ENCODE peak calls at places on chromosome 10, in six cellular contexts. S, L, U, E, B and P are unnamed samples.

GRCh38 chr10:34758447-34758996 is 56.6 kb downstream of the PARD3 start:
- DNase-seq in S (no peak), L (no peak), U (peak; percentile 17), B (peak; percentile 90), E (no peak), P (no peak)

GRCh38 chr10:119320981-119321380 is 113.6 kb downstream of the GRK5 start:
- DNase-seq in E (no peak), S (no peak), U (no peak), L (no peak), B (no peak), P (no peak)

GRCh38 chr10:72736176-72736795 is 44.3 kb downstream of the MCU start:
- DNase-seq in L (no peak), E (no peak), B (peak; percentile 27), S (no peak), U (no peak), P (no peak)

GRCh38 chr10:98125940-98126631 is 8.4 kb upstream of the R3HCC1L start:
- DNase-seq in E (no peak), S (no peak), B (peak; percentile 17), U (no peak), L (no peak), P (no peak)

GRCh38 chr10:132446661-132447445 is 49.9 kb downstream of the PWWP2B start:
- DNase-seq in U (no peak), B (peak; percentile 40), L (no peak), S (peak; percentile 74), E (peak; percentile 82), P (no peak)

GRCh38 chr10:22340362-22341189 is 4.7 kb upstream of the SPAG6 start:
- DNase-seq in U (peak; percentile 67), S (no peak), B (peak; percentile 33), E (peak; percentile 62), L (peak; percentile 9), P (peak; percentile 85)

GRCh38 chr10:97003151-97003803 is 171.2 kb downstream of the LCOR start:
- DNase-seq in E (no peak), L (no peak), S (no peak), B (no peak), U (no peak), P (no peak)

GRCh38 chr10:90179696-90180407 is 478.5 kb downstream of the KIF20B start:
- DNase-seq in E (no peak), B (peak; percentile 97), L (no peak), U (no peak), S (no peak), P (no peak)

GRCh38 chr10:110268931-110269640 is 35.6 kb downstream of the SMNDC1 start:
- DNase-seq in U (no peak), B (no peak), L (no peak), S (no peak), E (no peak), P (no peak)

GRCh38 chr10:70982443-70982842 is 94.1 kb upstream of the PCBD1 start:
- DNase-seq in S (no peak), U (peak; percentile 46), B (no peak), L (no peak), E (peak; percentile 22), P (no peak)

GRCh38 chr10:101066890-101067355 is 5.1 kb downstream of the KAZALD1 start:
- DNase-seq in B (no peak), U (no peak), L (no peak), S (no peak), E (no peak), P (no peak)

GRCh38 chr10:132452216-132452650 is 55.2 kb downstream of the PWWP2B start:
- DNase-seq in L (peak; percentile 49), S (no peak), B (no peak), E (no peak), U (no peak), P (no peak)

GRCh38 chr10:103712898-103713498 is 142.4 kb downstream of the SH3PXD2A start:
- DNase-seq in S (peak; percentile 68), B (peak; percentile 65), U (peak; percentile 81), L (peak; percentile 84), E (peak; percentile 85), P (peak; percentile 27)

GRCh38 chr10:72291019-72291532 is 17.4 kb downstream of the DDIT4 start:
- DNase-seq in L (no peak), U (no peak), B (peak; percentile 43), E (peak; percentile 72), S (no peak), P (no peak)

GRCh38 chr10:114874827-114875541 is 53.4 kb downstream of the FHIP2A start:
- DNase-seq in U (no peak), E (peak; percentile 21), B (no peak), L (peak; percentile 63), S (no peak), P (peak; percentile 27)

GRCh38 chr10:4763960-4764428 is 62.0 kb upstream of the AKR1E2 start:
- DNase-seq in L (no peak), S (no peak), U (no peak), B (peak; percentile 75), E (no peak), P (no peak)

GRCh38 chr10:43962346-43963191 is 313.9 kb upstream of the ZNF32 start:
- DNase-seq in B (peak; percentile 90), U (no peak), S (no peak), E (no peak), L (no peak), P (no peak)

GRCh38 chr10:110501142-110501937 is 3.6 kb downstream of the DUSP5 start:
- DNase-seq in S (peak; percentile 56), L (peak; percentile 59), B (peak; percentile 97), U (peak; percentile 59), E (peak; percentile 71), P (peak; percentile 71)

GRCh38 chr10:24463683-24464426 is 254.9 kb downstream of the KIAA1217 start:
- DNase-seq in E (peak; percentile 19), S (no peak), L (no peak), B (peak; percentile 94), U (no peak), P (no peak)

GRCh38 chr10:74361678-74362077 is 210.7 kb downstream of the ADK start:
- DNase-seq in U (no peak), S (no peak), L (no peak), E (no peak), B (no peak), P (no peak)

GRCh38 chr10:132329565-132330485 is 2.2 kb upstream of the LRRC27 start:
- DNase-seq in U (no peak), E (peak; percentile 41), S (no peak), B (peak; percentile 38), L (no peak), P (no peak)

GRCh38 chr10:77633376-77633775 is 4.2 kb downstream of the KCNMA1 start:
- DNase-seq in E (no peak), L (no peak), S (no peak), B (no peak), U (no peak), P (no peak)

GRCh38 chr10:3757638-3758490 is 27.1 kb downstream of the KLF6 start:
- DNase-seq in U (no peak), B (peak; percentile 74), L (no peak), E (peak; percentile 61), S (peak; percentile 59), P (no peak)

GRCh38 chr10:72308320-72308987 is 34.7 kb downstream of the DDIT4 start:
- DNase-seq in L (no peak), E (peak; percentile 40), B (peak; percentile 85), S (no peak), U (no peak), P (no peak)

GRCh38 chr10:3111626-3112220 is 44.4 kb downstream of the PFKP start:
- DNase-seq in L (no peak), B (no peak), S (no peak), E (no peak), U (no peak), P (peak; percentile 36)